ENCODE peak calls at places on chromosomes 16 and 17, in nine cellular contexts. One of them, this sample, is unnamed.

GRCh38 chr17:58702045-58702476 is 9.7 kb downstream of the RAD51C start:
- DNase-seq in B cell: no peak
- DNase-seq in cardiac fibroblast: no peak
- DNase-seq in naive thymus-derived CD8-positive, alpha-beta T cell: no peak
- DNase-seq in stimulated activated CD8-positive, alpha-beta memory T cell treated with anti-CD3 and anti-CD28 coated beads, Interleukin-4, amount 100 ng/mL, for 24 hours: no peak
- DNase-seq in effector CD4-positive, alpha-beta T cell: no peak
- DNase-seq in LoVo: no peak
- DNase-seq in tibial nerve: no peak
- DNase-seq in astrocyte of the hippocampus: no peak
- DNase-seq in this sample: no peak

GRCh38 chr16:14168146-14168545 is 97.0 kb downstream of the MRTFB start:
- DNase-seq in B cell: no peak
- DNase-seq in cardiac fibroblast: no peak
- DNase-seq in naive thymus-derived CD8-positive, alpha-beta T cell: no peak
- DNase-seq in stimulated activated CD8-positive, alpha-beta memory T cell treated with anti-CD3 and anti-CD28 coated beads, Interleukin-4, amount 100 ng/mL, for 24 hours: no peak
- DNase-seq in effector CD4-positive, alpha-beta T cell: no peak
- DNase-seq in LoVo: no peak
- DNase-seq in tibial nerve: no peak
- DNase-seq in astrocyte of the hippocampus: no peak
- DNase-seq in this sample: no peak

GRCh38 chr17:6503641-6504195 is 52.6 kb downstream of the PITPNM3 start:
- DNase-seq in B cell: no peak
- DNase-seq in cardiac fibroblast: no peak
- DNase-seq in naive thymus-derived CD8-positive, alpha-beta T cell: no peak
- DNase-seq in stimulated activated CD8-positive, alpha-beta memory T cell treated with anti-CD3 and anti-CD28 coated beads, Interleukin-4, amount 100 ng/mL, for 24 hours: no peak
- DNase-seq in effector CD4-positive, alpha-beta T cell: no peak
- DNase-seq in LoVo: no peak
- DNase-seq in tibial nerve: no peak
- DNase-seq in astrocyte of the hippocampus: no peak
- DNase-seq in this sample: no peak

GRCh38 chr16:89574681-89575246 is 794 bp upstream of the CPNE7 start:
- DNase-seq in B cell: peak; percentile 93
- DNase-seq in cardiac fibroblast: peak; percentile 71
- DNase-seq in naive thymus-derived CD8-positive, alpha-beta T cell: peak; percentile 39
- DNase-seq in stimulated activated CD8-positive, alpha-beta memory T cell treated with anti-CD3 and anti-CD28 coated beads, Interleukin-4, amount 100 ng/mL, for 24 hours: peak; percentile 41
- DNase-seq in effector CD4-positive, alpha-beta T cell: peak; percentile 27
- DNase-seq in LoVo: peak; percentile 68
- DNase-seq in tibial nerve: no peak
- DNase-seq in astrocyte of the hippocampus: peak; percentile 91
- DNase-seq in this sample: no peak

GRCh38 chr17:68634345-68634876 is 33.2 kb upstream of the FAM20A start:
- DNase-seq in B cell: no peak
- DNase-seq in cardiac fibroblast: no peak
- DNase-seq in naive thymus-derived CD8-positive, alpha-beta T cell: no peak
- DNase-seq in stimulated activated CD8-positive, alpha-beta memory T cell treated with anti-CD3 and anti-CD28 coated beads, Interleukin-4, amount 100 ng/mL, for 24 hours: no peak
- DNase-seq in effector CD4-positive, alpha-beta T cell: no peak
- DNase-seq in LoVo: no peak
- DNase-seq in tibial nerve: no peak
- DNase-seq in astrocyte of the hippocampus: no peak
- DNase-seq in this sample: no peak

GRCh38 chr17:81230043-81230820 is 7.5 kb upstream of the CEP131 start:
- DNase-seq in B cell: no peak
- DNase-seq in cardiac fibroblast: no peak
- DNase-seq in naive thymus-derived CD8-positive, alpha-beta T cell: no peak
- DNase-seq in stimulated activated CD8-positive, alpha-beta memory T cell treated with anti-CD3 and anti-CD28 coated beads, Interleukin-4, amount 100 ng/mL, for 24 hours: no peak
- DNase-seq in effector CD4-positive, alpha-beta T cell: no peak
- DNase-seq in LoVo: no peak
- DNase-seq in tibial nerve: no peak
- DNase-seq in astrocyte of the hippocampus: no peak
- DNase-seq in this sample: no peak

GRCh38 chr17:37570527-37571093 is 38.6 kb downstream of the SYNRG start:
- DNase-seq in B cell: no peak
- DNase-seq in cardiac fibroblast: peak; percentile 59
- DNase-seq in naive thymus-derived CD8-positive, alpha-beta T cell: peak; percentile 14
- DNase-seq in stimulated activated CD8-positive, alpha-beta memory T cell treated with anti-CD3 and anti-CD28 coated beads, Interleukin-4, amount 100 ng/mL, for 24 hours: peak; percentile 11
- DNase-seq in effector CD4-positive, alpha-beta T cell: no peak
- DNase-seq in LoVo: peak; percentile 25
- DNase-seq in tibial nerve: no peak
- DNase-seq in astrocyte of the hippocampus: peak; percentile 83
- DNase-seq in this sample: peak; percentile 4

GRCh38 chr17:58305626-58306025 is 23.0 kb downstream of the TSPOAP1 start:
- DNase-seq in B cell: peak; percentile 26
- DNase-seq in cardiac fibroblast: no peak
- DNase-seq in naive thymus-derived CD8-positive, alpha-beta T cell: no peak
- DNase-seq in stimulated activated CD8-positive, alpha-beta memory T cell treated with anti-CD3 and anti-CD28 coated beads, Interleukin-4, amount 100 ng/mL, for 24 hours: no peak
- DNase-seq in effector CD4-positive, alpha-beta T cell: no peak
- DNase-seq in LoVo: no peak
- DNase-seq in tibial nerve: no peak
- DNase-seq in astrocyte of the hippocampus: no peak
- DNase-seq in this sample: no peak

GRCh38 chr17:77867976-77868713 is 90.4 kb upstream of the TNRC6C start:
- DNase-seq in B cell: no peak
- DNase-seq in cardiac fibroblast: no peak
- DNase-seq in naive thymus-derived CD8-positive, alpha-beta T cell: no peak
- DNase-seq in stimulated activated CD8-positive, alpha-beta memory T cell treated with anti-CD3 and anti-CD28 coated beads, Interleukin-4, amount 100 ng/mL, for 24 hours: no peak
- DNase-seq in effector CD4-positive, alpha-beta T cell: no peak
- DNase-seq in LoVo: no peak
- DNase-seq in tibial nerve: no peak
- DNase-seq in astrocyte of the hippocampus: no peak
- DNase-seq in this sample: no peak

GRCh38 chr16:83932955-83933673 is 19.9 kb upstream of the OSGIN1 start:
- DNase-seq in B cell: no peak
- DNase-seq in cardiac fibroblast: no peak
- DNase-seq in naive thymus-derived CD8-positive, alpha-beta T cell: no peak
- DNase-seq in stimulated activated CD8-positive, alpha-beta memory T cell treated with anti-CD3 and anti-CD28 coated beads, Interleukin-4, amount 100 ng/mL, for 24 hours: no peak
- DNase-seq in effector CD4-positive, alpha-beta T cell: no peak
- DNase-seq in LoVo: no peak
- DNase-seq in tibial nerve: no peak
- DNase-seq in astrocyte of the hippocampus: peak; percentile 14
- DNase-seq in this sample: no peak

GRCh38 chr17:50204431-50204830 is 3.0 kb upstream of the COL1A1 start:
- DNase-seq in B cell: no peak
- DNase-seq in cardiac fibroblast: no peak
- DNase-seq in naive thymus-derived CD8-positive, alpha-beta T cell: no peak
- DNase-seq in stimulated activated CD8-positive, alpha-beta memory T cell treated with anti-CD3 and anti-CD28 coated beads, Interleukin-4, amount 100 ng/mL, for 24 hours: no peak
- DNase-seq in effector CD4-positive, alpha-beta T cell: no peak
- DNase-seq in LoVo: no peak
- DNase-seq in tibial nerve: no peak
- DNase-seq in astrocyte of the hippocampus: no peak
- DNase-seq in this sample: no peak

GRCh38 chr17:41284546-41284945 is 9.0 kb downstream of the KRTAP9-7 start:
- DNase-seq in B cell: no peak
- DNase-seq in cardiac fibroblast: no peak
- DNase-seq in naive thymus-derived CD8-positive, alpha-beta T cell: no peak
- DNase-seq in stimulated activated CD8-positive, alpha-beta memory T cell treated with anti-CD3 and anti-CD28 coated beads, Interleukin-4, amount 100 ng/mL, for 24 hours: no peak
- DNase-seq in effector CD4-positive, alpha-beta T cell: no peak
- DNase-seq in LoVo: no peak
- DNase-seq in tibial nerve: no peak
- DNase-seq in astrocyte of the hippocampus: no peak
- DNase-seq in this sample: no peak

GRCh38 chr17:49690256-49690655 is 12.4 kb upstream of the SPOP start:
- DNase-seq in B cell: no peak
- DNase-seq in cardiac fibroblast: no peak
- DNase-seq in naive thymus-derived CD8-positive, alpha-beta T cell: no peak
- DNase-seq in stimulated activated CD8-positive, alpha-beta memory T cell treated with anti-CD3 and anti-CD28 coated beads, Interleukin-4, amount 100 ng/mL, for 24 hours: no peak
- DNase-seq in effector CD4-positive, alpha-beta T cell: no peak
- DNase-seq in LoVo: no peak
- DNase-seq in tibial nerve: no peak
- DNase-seq in astrocyte of the hippocampus: no peak
- DNase-seq in this sample: no peak

GRCh38 chr17:68172461-68172954 is 75.3 kb upstream of the AMZ2 start:
- DNase-seq in B cell: peak; percentile 46
- DNase-seq in cardiac fibroblast: peak; percentile 72
- DNase-seq in naive thymus-derived CD8-positive, alpha-beta T cell: peak; percentile 74
- DNase-seq in stimulated activated CD8-positive, alpha-beta memory T cell treated with anti-CD3 and anti-CD28 coated beads, Interleukin-4, amount 100 ng/mL, for 24 hours: peak; percentile 57
- DNase-seq in effector CD4-positive, alpha-beta T cell: peak; percentile 68
- DNase-seq in LoVo: peak; percentile 52
- DNase-seq in tibial nerve: peak; percentile 90
- DNase-seq in astrocyte of the hippocampus: peak; percentile 74
- DNase-seq in this sample: no peak

GRCh38 chr17:13601317-13601775 is 383 bp downstream of the HS3ST3A1 start:
- DNase-seq in B cell: peak; percentile 25
- DNase-seq in cardiac fibroblast: no peak
- DNase-seq in naive thymus-derived CD8-positive, alpha-beta T cell: no peak
- DNase-seq in stimulated activated CD8-positive, alpha-beta memory T cell treated with anti-CD3 and anti-CD28 coated beads, Interleukin-4, amount 100 ng/mL, for 24 hours: no peak
- DNase-seq in effector CD4-positive, alpha-beta T cell: no peak
- DNase-seq in LoVo: no peak
- DNase-seq in tibial nerve: no peak
- DNase-seq in astrocyte of the hippocampus: peak; percentile 63
- DNase-seq in this sample: no peak

GRCh38 chr16:82433042-82433441 is 193.7 kb upstream of the CDH13 start:
- DNase-seq in B cell: no peak
- DNase-seq in cardiac fibroblast: no peak
- DNase-seq in naive thymus-derived CD8-positive, alpha-beta T cell: no peak
- DNase-seq in stimulated activated CD8-positive, alpha-beta memory T cell treated with anti-CD3 and anti-CD28 coated beads, Interleukin-4, amount 100 ng/mL, for 24 hours: no peak
- DNase-seq in effector CD4-positive, alpha-beta T cell: no peak
- DNase-seq in LoVo: no peak
- DNase-seq in tibial nerve: no peak
- DNase-seq in astrocyte of the hippocampus: no peak
- DNase-seq in this sample: no peak

GRCh38 chr17:28716740-28717577 is 709 bp downstream of the RAB34 start:
- DNase-seq in B cell: no peak
- DNase-seq in cardiac fibroblast: peak; percentile 42
- DNase-seq in naive thymus-derived CD8-positive, alpha-beta T cell: peak; percentile 17
- DNase-seq in stimulated activated CD8-positive, alpha-beta memory T cell treated with anti-CD3 and anti-CD28 coated beads, Interleukin-4, amount 100 ng/mL, for 24 hours: no peak
- DNase-seq in effector CD4-positive, alpha-beta T cell: no peak
- DNase-seq in LoVo: no peak
- DNase-seq in tibial nerve: no peak
- DNase-seq in astrocyte of the hippocampus: peak; percentile 69
- DNase-seq in this sample: no peak

GRCh38 chr17:72033311-72033710 is 87.5 kb upstream of the SOX9 start:
- DNase-seq in B cell: no peak
- DNase-seq in cardiac fibroblast: no peak
- DNase-seq in naive thymus-derived CD8-positive, alpha-beta T cell: no peak
- DNase-seq in stimulated activated CD8-positive, alpha-beta memory T cell treated with anti-CD3 and anti-CD28 coated beads, Interleukin-4, amount 100 ng/mL, for 24 hours: no peak
- DNase-seq in effector CD4-positive, alpha-beta T cell: no peak
- DNase-seq in LoVo: no peak
- DNase-seq in tibial nerve: no peak
- DNase-seq in astrocyte of the hippocampus: no peak
- DNase-seq in this sample: no peak

GRCh38 chr17:6753006-6753445 is 2.8 kb upstream of the XAF1 start:
- DNase-seq in B cell: no peak
- DNase-seq in cardiac fibroblast: peak; percentile 96
- DNase-seq in naive thymus-derived CD8-positive, alpha-beta T cell: peak; percentile 57
- DNase-seq in stimulated activated CD8-positive, alpha-beta memory T cell treated with anti-CD3 and anti-CD28 coated beads, Interleukin-4, amount 100 ng/mL, for 24 hours: peak; percentile 15
- DNase-seq in effector CD4-positive, alpha-beta T cell: no peak
- DNase-seq in LoVo: peak; percentile 42
- DNase-seq in tibial nerve: peak; percentile 33
- DNase-seq in astrocyte of the hippocampus: peak; percentile 96
- DNase-seq in this sample: no peak

GRCh38 chr17:6092923-6093468 is 22.8 kb downstream of the WSCD1 start:
- DNase-seq in B cell: no peak
- DNase-seq in cardiac fibroblast: no peak
- DNase-seq in naive thymus-derived CD8-positive, alpha-beta T cell: no peak
- DNase-seq in stimulated activated CD8-positive, alpha-beta memory T cell treated with anti-CD3 and anti-CD28 coated beads, Interleukin-4, amount 100 ng/mL, for 24 hours: no peak
- DNase-seq in effector CD4-positive, alpha-beta T cell: no peak
- DNase-seq in LoVo: no peak
- DNase-seq in tibial nerve: no peak
- DNase-seq in astrocyte of the hippocampus: no peak
- DNase-seq in this sample: no peak

GRCh38 chr16:309476-309875 is 26.5 kb downstream of the PDIA2 start:
- DNase-seq in B cell: no peak
- DNase-seq in cardiac fibroblast: no peak
- DNase-seq in naive thymus-derived CD8-positive, alpha-beta T cell: peak; percentile 38
- DNase-seq in stimulated activated CD8-positive, alpha-beta memory T cell treated with anti-CD3 and anti-CD28 coated beads, Interleukin-4, amount 100 ng/mL, for 24 hours: no peak
- DNase-seq in effector CD4-positive, alpha-beta T cell: no peak
- DNase-seq in LoVo: no peak
- DNase-seq in tibial nerve: no peak
- DNase-seq in astrocyte of the hippocampus: no peak
- DNase-seq in this sample: no peak

GRCh38 chr17:9512323-9513168 is 63.1 kb downstream of the STX8 start:
- DNase-seq in B cell: no peak
- DNase-seq in cardiac fibroblast: peak; percentile 86
- DNase-seq in naive thymus-derived CD8-positive, alpha-beta T cell: no peak
- DNase-seq in stimulated activated CD8-positive, alpha-beta memory T cell treated with anti-CD3 and anti-CD28 coated beads, Interleukin-4, amount 100 ng/mL, for 24 hours: no peak
- DNase-seq in effector CD4-positive, alpha-beta T cell: no peak
- DNase-seq in LoVo: peak; percentile 13
- DNase-seq in tibial nerve: no peak
- DNase-seq in astrocyte of the hippocampus: peak; percentile 64
- DNase-seq in this sample: no peak

GRCh38 chr16:19512297-19512696 is 9.6 kb downstream of the GDE1 start:
- DNase-seq in B cell: no peak
- DNase-seq in cardiac fibroblast: no peak
- DNase-seq in naive thymus-derived CD8-positive, alpha-beta T cell: no peak
- DNase-seq in stimulated activated CD8-positive, alpha-beta memory T cell treated with anti-CD3 and anti-CD28 coated beads, Interleukin-4, amount 100 ng/mL, for 24 hours: no peak
- DNase-seq in effector CD4-positive, alpha-beta T cell: no peak
- DNase-seq in LoVo: no peak
- DNase-seq in tibial nerve: no peak
- DNase-seq in astrocyte of the hippocampus: no peak
- DNase-seq in this sample: no peak

GRCh38 chr16:85169333-85170065 is 57.2 kb upstream of the CIBAR2 start:
- DNase-seq in B cell: peak; percentile 69
- DNase-seq in cardiac fibroblast: no peak
- DNase-seq in naive thymus-derived CD8-positive, alpha-beta T cell: peak; percentile 7
- DNase-seq in stimulated activated CD8-positive, alpha-beta memory T cell treated with anti-CD3 and anti-CD28 coated beads, Interleukin-4, amount 100 ng/mL, for 24 hours: no peak
- DNase-seq in effector CD4-positive, alpha-beta T cell: no peak
- DNase-seq in LoVo: peak; percentile 9
- DNase-seq in tibial nerve: no peak
- DNase-seq in astrocyte of the hippocampus: peak; percentile 70
- DNase-seq in this sample: no peak

This sample was measured in brain pericyte.